ENCODE peak calls at places on chromosomes 16 and 17, in five cellular contexts. V is AG04450, D is neural progenitor cell, B is IMR-90, N is heart right ventricle. X is an unnamed sample.

GRCh38 chr17:54172654-54173316 is 350.1 kb downstream of the KIF2B start:
- DNase-seq in B (no peak), D (peak; percentile 40), N (no peak), V (no peak), X (peak; percentile 3)

GRCh38 chr17:38428150-38428642 is at the start of gene ARHGAP23:
- DNase-seq in B (peak; percentile 72), V (peak; percentile 47), N (peak; percentile 80), D (peak; percentile 74), X (no peak)

GRCh38 chr16:85459529-85460251 is 153.4 kb upstream of the GSE1 start:
- DNase-seq in V (no peak), N (no peak), D (no peak), B (no peak), X (no peak)

GRCh38 chr17:28317965-28318758 is 838 bp upstream of the TMEM97 start:
- DNase-seq in D (peak; percentile 64), N (no peak), V (no peak), B (no peak), X (no peak)

GRCh38 chr17:68107373-68107772 is 71.8 kb downstream of the KPNA2 start:
- DNase-seq in N (no peak), D (no peak), B (no peak), V (no peak), X (no peak)

GRCh38 chr17:75639771-75640555 is 6.7 kb downstream of the SMIM5 start:
- DNase-seq in V (no peak), D (no peak), N (no peak), B (no peak), X (no peak)

GRCh38 chr17:58394534-58395223 is 22.7 kb downstream of the RNF43 start:
- DNase-seq in N (no peak), V (no peak), D (no peak), B (no peak), X (no peak)

GRCh38 chr17:49746791-49747490 is 17.0 kb downstream of the FAM117A start:
- DNase-seq in N (no peak), V (no peak), D (no peak), B (no peak), X (no peak)

GRCh38 chr16:79411357-79411756 is 189.2 kb downstream of the MAF start:
- DNase-seq in B (no peak), V (no peak), N (no peak), D (no peak), X (no peak)

GRCh38 chr17:80348551-80349436 is 66.2 kb upstream of the ENDOV start:
- DNase-seq in V (no peak), B (peak; percentile 47), D (no peak), N (no peak), X (no peak)

GRCh38 chr17:41322903-41323895 is 7.7 kb upstream of the KRTAP17-1 start:
- DNase-seq in B (no peak), V (no peak), N (no peak), D (no peak), X (no peak)

GRCh38 chr17:18877104-18877503 is 19.2 kb downstream of the PRPSAP2 start:
- DNase-seq in V (no peak), N (no peak), D (no peak), B (peak; percentile 50), X (peak; percentile 19)

GRCh38 chr17:5561736-5562135 is 22.6 kb downstream of the NLRP1 start:
- DNase-seq in V (no peak), N (no peak), B (no peak), D (peak; percentile 11), X (no peak)

GRCh38 chr17:42405963-42406495 is 17.0 kb downstream of the CAVIN1 start:
- DNase-seq in B (peak; percentile 59), N (peak; percentile 90), V (no peak), D (peak; percentile 83), X (peak; percentile 45)

GRCh38 chr17:17064322-17064721 is 22.1 kb downstream of the MPRIP start:
- DNase-seq in V (no peak), N (no peak), B (no peak), D (no peak), X (no peak)

DNA sequence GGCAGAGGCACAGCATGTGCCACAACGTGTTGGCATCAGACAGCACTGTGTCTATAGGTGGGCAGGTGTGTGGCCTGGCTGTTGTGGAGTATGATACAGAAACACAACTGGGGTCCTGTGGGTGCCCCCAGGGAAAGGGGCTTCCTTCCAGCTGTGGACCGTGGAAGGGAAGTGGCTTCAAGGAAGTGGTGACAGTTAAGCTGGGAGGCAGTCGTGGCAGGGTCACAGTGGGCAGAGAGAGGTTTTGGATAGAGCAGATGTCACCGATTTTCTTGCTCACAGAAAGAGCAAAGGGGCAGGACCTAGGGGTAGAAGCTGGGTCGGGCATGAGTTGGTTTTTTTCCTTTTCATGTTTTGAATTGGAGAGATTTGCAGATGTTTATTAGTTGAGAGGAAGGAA is 11.2 kb upstream of the ORAI3 start:
- DNase-seq in N (no peak), V (no peak), D (no peak), B (no peak), X (no peak)
- H3K27ac ChIP-seq in N (no peak overlapping the region), V (no peak overlapping the region), D (no peak overlapping the region), B (no peak overlapping the region), X (no peak overlapping the region)

DNA sequence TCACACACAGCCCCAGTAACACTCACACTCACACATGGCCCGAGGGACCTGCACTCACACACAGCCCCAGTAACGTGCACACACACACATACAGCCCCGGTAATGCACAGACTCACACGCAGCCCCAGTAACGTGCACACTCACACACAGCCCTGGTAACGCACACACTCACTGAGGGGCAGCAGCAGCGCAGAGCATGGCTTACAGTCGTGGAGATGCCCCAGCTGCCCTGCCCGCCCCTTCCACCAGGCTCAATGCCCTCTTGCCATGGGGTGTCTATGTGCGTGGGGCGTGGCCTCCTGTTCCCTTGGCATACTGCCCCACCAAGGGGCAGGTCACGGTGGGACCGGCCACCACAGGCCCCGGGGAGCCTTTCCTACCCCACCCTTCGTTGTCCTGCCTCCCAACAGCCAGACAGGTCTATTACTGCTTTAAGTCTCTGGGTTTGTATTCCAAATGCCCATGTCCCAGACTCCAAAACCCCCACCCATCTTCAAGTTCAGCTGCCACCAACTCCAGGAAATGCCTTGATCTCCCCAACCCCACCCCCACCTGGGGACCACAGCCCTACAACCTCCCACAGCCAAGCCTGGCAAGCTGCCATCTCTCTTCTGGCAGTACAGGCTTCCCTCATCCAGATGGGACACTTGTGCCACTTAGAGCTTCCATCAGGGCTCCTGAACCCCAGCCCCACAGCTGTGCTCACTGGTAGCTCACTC is 2.6 kb downstream of the CCDC102A start:
- DNase-seq in N (no peak), B (no peak), V (no peak), D (no peak), X (no peak)
- H3K4me3 ChIP-seq in N (no peak overlapping the region), B (no peak overlapping the region), V (no peak overlapping the region), D (no peak overlapping the region), X (no peak overlapping the region)

GRCh38 chr17:82438401-82439193 is 12.0 kb downstream of the CYBC1 start:
- DNase-seq in D (no peak), V (no peak), B (no peak), N (peak; percentile 17), X (no peak)
- H3K27ac ChIP-seq in D (no peak overlapping the region), V (no peak overlapping the region), B (no peak overlapping the region), N (no peak overlapping the region), X (no peak overlapping the region)

GRCh38 chr17:7716299-7716886 is 1.2 kb upstream of the DNAH2 start:
- DNase-seq in V (no peak), N (no peak), D (no peak), B (no peak), X (no peak)
- H3K4me3 ChIP-seq in V (peak overlapping the region; percentile 74), N (peak overlapping the region; percentile 61), D (peak overlapping the region; percentile 74), B (peak overlapping the region; percentile 73), X (peak overlapping the region; percentile 67)

GRCh38 chr16:67858448-67858993 is 11.0 kb upstream of the CENPT start:
- DNase-seq in D (no peak), N (no peak), V (no peak), B (no peak), X (no peak)

GRCh38 chr16:67855789-67856188 is 8.3 kb upstream of the CENPT start:
- DNase-seq in D (no peak), B (no peak), V (no peak), N (no peak), X (no peak)

GRCh38 chr16:67860589-67861398 is 12.1 kb upstream of the EDC4 start:
- DNase-seq in V (no peak), N (no peak), B (peak; percentile 64), D (no peak), X (peak; percentile 46)

GRCh38 chr16:67856927-67857546 is 9.5 kb upstream of the CENPT start:
- DNase-seq in N (no peak), D (no peak), B (no peak), V (no peak), X (no peak)

GRCh38 chr16:67857547-67858233 is 10.2 kb upstream of the CENPT start:
- DNase-seq in D (no peak), N (peak; percentile 42), B (peak; percentile 92), V (peak; percentile 48), X (peak; percentile 96)
- H3K27ac ChIP-seq in D (no peak overlapping the region), N (peak overlapping the region; percentile 84), B (no peak overlapping the region), V (peak overlapping the region; percentile 73), X (peak overlapping the region; percentile 96)

DNA sequence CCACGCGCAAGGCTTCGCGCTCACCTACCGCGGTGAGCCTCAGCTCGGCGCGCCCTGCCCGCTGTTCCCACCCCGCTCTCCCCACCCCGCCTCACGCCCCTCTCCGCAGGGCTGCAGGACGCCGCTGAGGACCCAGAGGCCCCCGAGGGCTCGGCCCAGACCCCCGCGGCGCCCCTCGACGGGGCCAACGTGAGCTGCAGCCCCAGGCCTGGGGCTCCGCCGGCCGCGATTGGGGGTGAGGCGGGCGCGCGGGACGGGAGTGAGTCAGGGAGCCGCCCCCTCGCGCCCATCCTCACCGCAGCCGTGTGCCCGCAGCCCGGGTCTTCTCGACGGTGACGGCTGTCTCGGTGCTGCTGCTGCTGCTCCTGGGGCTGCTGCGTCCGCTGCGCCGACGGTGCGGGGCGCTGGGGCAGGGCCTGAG is 1.9 kb upstream of the PAQR4 start:
- DNase-seq in D (no peak), B (no peak), N (no peak), V (no peak), X (no peak)
- H3K4me3 ChIP-seq in D (no peak overlapping the region), B (no peak overlapping the region), N (peak overlapping the region; percentile 29), V (no peak overlapping the region), X (no peak overlapping the region)

GRCh38 chr17:66920426-66920825 is 44.1 kb upstream of the CACNG4 start:
- DNase-seq in D (no peak), N (no peak), V (no peak), B (no peak), X (no peak)
- H3K27ac ChIP-seq in D (no peak overlapping the region), N (no peak overlapping the region), V (no peak overlapping the region), B (no peak overlapping the region), X (no peak overlapping the region)

GRCh38 chr17:31309525-31309924 is 4.3 kb downstream of the EVI2B start:
- DNase-seq in V (no peak), N (no peak), B (no peak), D (no peak), X (no peak)

GRCh38 chr17:31308935-31309334 is 4.9 kb downstream of the EVI2B start:
- DNase-seq in D (no peak), V (no peak), B (no peak), N (no peak), X (no peak)

GRCh38 chr17:31310877-31311276 is 3.0 kb downstream of the EVI2B start:
- DNase-seq in N (no peak), D (no peak), V (no peak), B (no peak), X (no peak)

GRCh38 chr17:31308372-31308905 is 5.4 kb downstream of the EVI2B start:
- DNase-seq in B (no peak), N (no peak), D (no peak), V (no peak), X (no peak)

GRCh38 chr17:31310260-31310659 is 3.6 kb downstream of the EVI2B start:
- DNase-seq in V (no peak), D (no peak), N (no peak), B (no peak), X (no peak)
- H3K4me3 ChIP-seq in V (no peak overlapping the region), D (no peak overlapping the region), N (peak overlapping the region; percentile 57), B (no peak overlapping the region), X (no peak overlapping the region)

X was measured in brain microvascular endothelial cell.